ENCODE peak calls at places on chromosomes 7 and 10, in four cellular contexts. G, T, H and I are unnamed samples. For H3K79me2 and H3K4me1, the result is how much of the 10 kb centered on the place peaks cover.

GRCh38 chr10:72694476-72695369 is 2.8 kb downstream of the MCU start:
- DNase-seq in T (no peak), G (no peak), H (peak), I (no peak)

GRCh38 chr7:15685358-15686181 is 913 bp downstream of the MEOX2 start:
- DNase-seq in T (no peak), G (peak), H (no peak), I (peak)

GRCh38 chr10:72316748-72317435 is 37.8 kb downstream of the DNAJB12 start:
- DNase-seq in T (no peak), H (no peak), G (no peak), I (no peak)

GRCh38 chr7:137243741-137244140 is 99.8 kb downstream of the PTN start:
- DNase-seq in H (no peak), T (no peak), G (no peak), I (no peak)

GRCh38 chr7:46979439-46979838 is 602.5 kb downstream of the TNS3 start:
- DNase-seq in H (no peak), G (no peak), T (no peak), I (no peak)

GRCh38 chr10:62157601-62158000 is 111.0 kb downstream of the RTKN2 start:
- DNase-seq in G (no peak), T (no peak), H (no peak), I (no peak)

GRCh38 chr10:110016037-110016436 is 8.3 kb downstream of the ADD3 start:
- DNase-seq in T (no peak), H (no peak), G (peak), I (peak)

GRCh38 chr7:96414931-96415292 is 93.0 kb upstream of the SLC25A13 start:
- DNase-seq in G (peak), H (peak), T (no peak), I (peak)

GRCh38 chr10:26556756-26557640 is 118.9 kb downstream of the APBB1IP start:
- DNase-seq in H (peak), G (peak), T (no peak), I (peak)

GRCh38 chr7:12703881-12704280 is 16.4 kb downstream of the ARL4A start:
- DNase-seq in T (no peak), G (no peak), H (no peak), I (no peak)

GRCh38 chr10:114437456-114438292 is 33.4 kb upstream of the AFAP1L2 start:
- DNase-seq in G (no peak), H (peak), T (no peak), I (peak)

GRCh38 chr10:90913774-90914420 is 7.0 kb downstream of the ANKRD1 start:
- DNase-seq in G (no peak), T (no peak), H (no peak), I (no peak)

GRCh38 chr7:76063525-76063924 is 15.6 kb downstream of the MDH2 start:
- DNase-seq in G (no peak), T (no peak), H (no peak), I (no peak)

GRCh38 chr10:132223156-132223590 is 36.4 kb downstream of the DPYSL4 start:
- DNase-seq in T (peak), H (peak), G (peak), I (peak)

GRCh38 chr7:137592232-137592896 is 248.8 kb upstream of the PTN start:
- DNase-seq in H (peak), G (peak), T (peak), I (peak)

GRCh38 chr10:24716295-24716694 is 7.4 kb downstream of the ARHGAP21 start:
- DNase-seq in T (no peak), G (no peak), H (no peak), I (no peak)

GRCh38 chr7:127650842-127651555 is 995 bp upstream of the SND1 start:
- DNase-seq in T (no peak), H (peak), G (peak), I (peak)

GRCh38 chr10:70662362-70663220 is 9.7 kb upstream of the ADAMTS14 start:
- DNase-seq in G (no peak), H (no peak), T (no peak), I (no peak)

GRCh38 chr10:12835709-12836108 is 165.8 kb downstream of the CCDC3 start:
- DNase-seq in G (no peak), H (no peak), T (no peak), I (peak)

GRCh38 chr10:56537984-56538383 is 176.9 kb upstream of the ZWINT start:
- DNase-seq in T (no peak), G (no peak), H (peak), I (peak)

GRCh38 chr7:74372511-74373111 is 81.1 kb upstream of the GTF2IRD1 start:
- DNase-seq in G (no peak), T (no peak), H (no peak), I (peak)

GRCh38 chr10:127971973-127972615 is 65.2 kb downstream of the PTPRE start:
- DNase-seq in G (peak), T (no peak), H (no peak), I (no peak)

GRCh38 chr7:42605800-42606199 is 306.1 kb downstream of the C7orf25 start:
- DNase-seq in T (no peak), G (no peak), H (no peak), I (no peak)

DNA sequence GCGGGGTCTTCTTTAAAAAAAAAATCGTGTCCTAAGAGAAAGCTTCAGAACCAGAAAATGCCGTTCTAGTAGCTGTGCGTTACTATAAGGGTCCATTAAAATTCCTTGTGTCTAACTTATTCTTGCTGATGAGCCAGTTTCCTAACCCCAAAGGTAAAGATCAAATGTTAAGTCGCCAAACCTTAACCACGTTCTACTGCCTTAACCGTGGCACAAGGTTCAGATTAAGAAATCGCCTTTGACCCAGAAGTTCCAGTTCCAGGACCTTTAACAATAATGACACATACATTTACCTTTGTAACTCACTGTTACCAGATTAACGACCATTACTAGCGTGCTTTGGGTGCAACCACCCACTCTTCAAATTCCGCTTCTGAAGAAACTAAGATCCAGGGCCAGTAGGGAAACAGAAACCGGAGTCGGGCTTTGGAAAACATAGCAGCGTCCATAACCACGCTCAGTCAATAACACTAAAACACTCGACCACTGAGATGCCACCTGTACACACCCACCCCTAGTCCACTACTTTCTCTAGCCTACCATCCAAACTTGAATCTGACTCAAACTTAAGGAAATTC is 620 bp downstream of the BET1 start:
- DNase-seq in G (no peak), H (peak), T (no peak), I (no peak)
- H3K79me2 ChIP-seq in G (under half), H (under half), T (under half), I (under half)

GRCh38 chr10:11451640-11452260 is 159.7 kb downstream of the USP6NL start:
- DNase-seq in G (peak), H (no peak), T (no peak), I (no peak)
- H3K4me1 ChIP-seq in G (under half), H (under half), T (under half), I (under half)

GRCh38 chr7:1055084-1055450 is 10.7 kb downstream of the GPR146 start:
- DNase-seq in T (no peak), G (no peak), H (peak), I (no peak)

GRCh38 chr7:1053816-1054370 is 9.5 kb downstream of the GPR146 start:
- DNase-seq in H (no peak), G (no peak), T (no peak), I (no peak)

GRCh38 chr7:1053002-1053411 is 8.7 kb downstream of the GPR146 start:
- DNase-seq in H (no peak), G (peak), T (no peak), I (peak)

GRCh38 chr7:1055491-1056005 is 11.2 kb downstream of the GPR146 start:
- DNase-seq in T (no peak), H (no peak), G (no peak), I (no peak)

GRCh38 chr7:1054438-1055083 is 10.2 kb downstream of the GPR146 start:
- DNase-seq in H (peak), T (no peak), G (no peak), I (no peak)
- H3K18ac ChIP-seq in H (no peak), T (no peak), G (no peak), I (no peak)

GRCh38 chr7:34747176-34747781 is 89.3 kb downstream of the NPSR1 start:
- DNase-seq in T (no peak), H (no peak), G (no peak), I (no peak)
- H3K79me2 ChIP-seq in T (under half), H (under half), G (under half), I (under half)